ENCODE peak calls at places on chromosomes 5 and 9, in nine cellular contexts. F, T, Y, D, B, P, R, I and K are unnamed samples.

GRCh38 chr5:6611561-6612256 is 21.1 kb downstream of the NSUN2 start:
- DNase-seq in F (no peak), T (no peak), Y (no peak), D (no peak), B (no peak), P (no peak), R (no peak), I (no peak), K (no peak)

GRCh38 chr5:73823508-73823925 is 197.5 kb downstream of the ARHGEF28 start:
- DNase-seq in F (peak), T (no peak), Y (peak), D (no peak), B (no peak), P (no peak), R (no peak), I (peak), K (no peak)

GRCh38 chr9:128049788-128050187 is 17.3 kb downstream of the NAIF1 start:
- DNase-seq in F (no peak), T (no peak), Y (no peak), D (no peak), B (no peak), P (no peak), R (no peak), I (no peak), K (no peak)

GRCh38 chr5:106408141-106408540 is 1262.6 kb downstream of the EFNA5 start:
- DNase-seq in F (no peak), T (no peak), Y (no peak), D (no peak), B (no peak), P (no peak), R (no peak), I (no peak), K (no peak)

GRCh38 chr5:163574477-163575440 is 69.3 kb downstream of the MAT2B start:
- DNase-seq in F (no peak), T (no peak), Y (no peak), D (no peak), B (no peak), P (no peak), R (no peak), I (no peak), K (no peak)

GRCh38 chr5:108521841-108522506 is 140.1 kb upstream of the FBXL17 start:
- DNase-seq in F (peak), T (no peak), Y (no peak), D (peak), B (peak), P (no peak), R (no peak), I (peak), K (no peak)

GRCh38 chr9:93196095-93197055 is 12.4 kb downstream of the WNK2 start:
- DNase-seq in F (no peak), T (no peak), Y (no peak), D (no peak), B (no peak), P (no peak), R (no peak), I (no peak), K (peak)

GRCh38 chr9:135108801-135109500 is 21.5 kb downstream of the OLFM1 start:
- DNase-seq in F (no peak), T (no peak), Y (no peak), D (no peak), B (no peak), P (no peak), R (no peak), I (no peak), K (no peak)

GRCh38 chr9:34500623-34501267 is 22.0 kb downstream of the ENHO start:
- DNase-seq in F (peak), T (peak), Y (peak), D (peak), B (peak), P (peak), R (peak), I (peak), K (no peak)

GRCh38 chr5:54909911-54910870 is 75.2 kb downstream of the ESM1 start:
- DNase-seq in F (no peak), T (no peak), Y (no peak), D (no peak), B (no peak), P (no peak), R (no peak), I (peak), K (no peak)

GRCh38 chr9:113361304-113362018 is 12.1 kb downstream of the BSPRY start:
- DNase-seq in F (no peak), T (no peak), Y (no peak), D (no peak), B (no peak), P (no peak), R (no peak), I (peak), K (no peak)

GRCh38 chr5:180059326-180059725 is 12.2 kb downstream of the RNF130 start:
- DNase-seq in F (no peak), T (no peak), Y (no peak), D (no peak), B (no peak), P (no peak), R (no peak), I (no peak), K (no peak)

GRCh38 chr9:73869261-73869660 is 627.9 kb upstream of the RORB start:
- DNase-seq in F (peak), T (no peak), Y (no peak), D (peak), B (no peak), P (no peak), R (no peak), I (no peak), K (no peak)

GRCh38 chr5:36730537-36731216 is 124.3 kb downstream of the SLC1A3 start:
- DNase-seq in F (no peak), T (no peak), Y (no peak), D (no peak), B (no peak), P (no peak), R (no peak), I (no peak), K (no peak)

GRCh38 chr9:6873862-6874261 is 116.1 kb downstream of the KDM4C start:
- DNase-seq in F (no peak), T (no peak), Y (no peak), D (no peak), B (no peak), P (no peak), R (no peak), I (peak), K (no peak)

GRCh38 chr5:5883116-5883515 is 460.6 kb downstream of the ICE1 start:
- DNase-seq in F (no peak), T (no peak), Y (no peak), D (no peak), B (no peak), P (no peak), R (no peak), I (no peak), K (no peak)

GRCh38 chr5:118553662-118554061 is 434.7 kb downstream of the DTWD2 start:
- DNase-seq in F (no peak), T (peak), Y (no peak), D (no peak), B (peak), P (peak), R (no peak), I (peak), K (no peak)

GRCh38 chr5:91219141-91219802 is 163.8 kb downstream of the ARRDC3 start:
- DNase-seq in F (peak), T (no peak), Y (peak), D (no peak), B (peak), P (peak), R (no peak), I (peak), K (peak)

GRCh38 chr9:130579738-130580463 is 524 bp downstream of the FUBP3 start:
- DNase-seq in F (no peak), T (no peak), Y (no peak), D (no peak), B (no peak), P (no peak), R (no peak), I (no peak), K (no peak)

GRCh38 chr5:177015156-177015555 is 7.3 kb upstream of the ZNF346 start:
- DNase-seq in F (no peak), T (no peak), Y (no peak), D (no peak), B (no peak), P (no peak), R (no peak), I (no peak), K (no peak)

GRCh38 chr9:13500034-13500433 is 220.5 kb upstream of the MPDZ start:
- DNase-seq in F (no peak), T (no peak), Y (no peak), D (no peak), B (peak), P (peak), R (no peak), I (no peak), K (no peak)

GRCh38 chr9:129313331-129313955 is 135.4 kb upstream of the IER5L start:
- DNase-seq in F (no peak), T (peak), Y (no peak), D (no peak), B (no peak), P (no peak), R (no peak), I (no peak), K (peak)

GRCh38 chr9:34655394-34655793 is 3.4 kb downstream of the IL11RA start:
- DNase-seq in F (no peak), T (no peak), Y (no peak), D (no peak), B (no peak), P (no peak), R (no peak), I (no peak), K (no peak)

GRCh38 chr9:27714388-27714787 is 141.1 kb upstream of the C9orf72 start:
- DNase-seq in F (peak), T (no peak), Y (no peak), D (peak), B (no peak), P (no peak), R (no peak), I (no peak), K (no peak)

GRCh38 chr5:140551872-140552271 is 4.4 kb downstream of the EIF4EBP3 start:
- DNase-seq in F (no peak), T (no peak), Y (no peak), D (no peak), B (no peak), P (no peak), R (no peak), I (no peak), K (no peak)

GRCh38 chr5:140555747-140556312 is 1.4 kb downstream of the SRA1 start:
- DNase-seq in F (no peak), T (no peak), Y (no peak), D (no peak), B (no peak), P (no peak), R (no peak), I (no peak), K (no peak)

GRCh38 chr5:140553657-140554056 is 3.6 kb downstream of the SRA1 start:
- DNase-seq in F (no peak), T (no peak), Y (no peak), D (no peak), B (no peak), P (no peak), R (no peak), I (peak), K (no peak)

GRCh38 chr5:140556438-140556837 is 835 bp downstream of the SRA1 start:
- DNase-seq in F (no peak), T (no peak), Y (no peak), D (no peak), B (no peak), P (no peak), R (no peak), I (peak), K (no peak)

DNA sequence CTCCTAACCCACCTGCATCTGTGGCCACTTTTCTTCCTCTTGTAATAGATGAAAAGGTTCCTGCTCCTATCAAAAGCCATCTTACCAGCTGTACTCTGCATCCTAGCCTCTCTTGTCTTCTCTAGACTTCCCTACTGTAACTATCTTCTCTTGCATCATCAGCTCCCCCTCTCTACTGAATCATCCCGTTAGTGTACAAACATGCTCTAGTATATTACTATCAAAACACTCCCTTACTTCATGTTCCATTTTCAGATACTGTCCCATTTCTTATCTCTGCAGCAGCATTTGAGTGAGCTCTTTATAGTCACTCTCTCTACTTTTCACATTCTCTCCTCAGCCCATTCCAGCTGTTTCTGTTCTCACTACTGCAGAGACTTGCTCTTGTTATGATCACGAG is 2.8 kb downstream of the SRA1 start:
- DNase-seq in F (no peak), T (no peak), Y (no peak), D (no peak), B (no peak), P (no peak), R (no peak), I (peak), K (no peak)
- H3K27ac ChIP-seq in F (no peak), T (no peak), Y (no peak), D (peak), B (no peak), P (peak), R (no peak), I (no peak), K (no peak)

GRCh38 chr5:125006011-125006685 is 259.7 kb upstream of the ZNF608 start:
- DNase-seq in F (no peak), T (no peak), Y (no peak), D (no peak), B (no peak), P (no peak), R (no peak), I (no peak), K (no peak)
- TF ChIP-seq POLR2A in F (no peak), T (no peak), Y (no peak), D (no peak), B (no peak), P (no peak), R (no peak), I (no peak), K (no peak)

DNA sequence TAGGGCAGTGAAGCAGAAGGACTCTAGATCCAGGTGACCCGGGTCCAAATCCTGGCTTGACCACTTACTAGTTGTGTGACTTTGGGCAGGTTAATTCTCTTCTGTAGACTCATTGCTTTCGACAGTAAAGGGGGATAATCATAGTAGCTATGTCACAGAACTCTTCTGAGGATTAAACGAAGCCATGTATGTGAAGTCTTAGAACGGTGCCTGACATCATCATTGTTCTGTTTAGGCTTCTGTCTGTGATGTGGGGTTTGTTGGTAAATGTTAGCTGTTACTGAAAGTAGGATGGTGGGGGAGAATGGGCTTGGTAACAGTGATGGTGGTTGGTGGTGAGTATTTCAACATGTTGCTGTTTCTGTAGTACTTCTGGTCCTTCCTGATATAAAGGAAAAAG is 73.7 kb downstream of the MAP1B start:
- DNase-seq in F (no peak), T (no peak), Y (no peak), D (no peak), B (no peak), P (no peak), R (no peak), I (no peak), K (no peak)
- H3K4me3 ChIP-seq in F (no peak), T (no peak), Y (no peak), D (no peak), B (no peak), P (no peak), R (no peak), I (no peak), K (no peak)

GRCh38 chr9:125746774-125747052 is 460 bp upstream of the PBX3 start:
- DNase-seq in F (no peak), T (no peak), Y (no peak), D (no peak), B (no peak), P (no peak), R (no peak), I (no peak), K (no peak)

GRCh38 chr9:125747053-125747764 is at the start of gene PBX3:
- DNase-seq in F (peak), T (peak), Y (peak), D (peak), B (no peak), P (peak), R (peak), I (no peak), K (peak)

GRCh38 chr9:125746017-125746773 is 978 bp upstream of the PBX3 start:
- DNase-seq in F (peak), T (peak), Y (peak), D (peak), B (peak), P (peak), R (peak), I (peak), K (peak)

GRCh38 chr9:125744616-125745387 is 2.4 kb upstream of the PBX3 start:
- DNase-seq in F (no peak), T (no peak), Y (no peak), D (no peak), B (no peak), P (no peak), R (no peak), I (peak), K (no peak)

DNA sequence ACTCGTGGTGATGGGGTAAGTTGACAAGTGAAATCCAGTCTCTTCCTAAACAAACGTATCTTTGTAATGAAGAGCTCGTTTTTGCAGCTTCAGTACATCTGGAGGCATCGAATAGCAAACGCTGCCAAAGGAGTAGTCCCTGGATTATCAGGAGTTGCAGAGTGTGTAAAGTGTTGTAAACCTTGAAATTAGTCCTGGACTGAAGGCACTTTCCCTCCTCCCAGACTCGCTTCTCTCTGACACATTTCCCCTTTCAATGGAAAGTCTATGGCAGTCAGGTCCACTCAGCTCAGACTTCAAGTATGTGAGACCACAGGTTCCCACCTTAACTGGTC is 1.5 kb upstream of the PBX3 start:
- DNase-seq in F (no peak), T (no peak), Y (no peak), D (peak), B (no peak), P (no peak), R (no peak), I (no peak), K (no peak)
- H3K27ac ChIP-seq in F (peak), T (no peak), Y (peak), D (no peak), B (peak), P (no peak), R (peak), I (no peak), K (peak)

GRCh38 chr5:111095982-111096381 is 3.8 kb downstream of the WDR36 start:
- DNase-seq in F (no peak), T (no peak), Y (no peak), D (no peak), B (no peak), P (no peak), R (no peak), I (no peak), K (no peak)

GRCh38 chr5:111092062-111092853 is at the start of gene WDR36:
- DNase-seq in F (peak), T (peak), Y (peak), D (peak), B (peak), P (peak), R (peak), I (peak), K (peak)
- TF ChIP-seq POLR2A in F (peak), T (no peak), Y (no peak), D (peak), B (peak), P (peak), R (no peak), I (peak), K (no peak)

GRCh38 chr5:96565843-96566242 is 96.3 kb upstream of the CAST start:
- DNase-seq in F (peak), T (no peak), Y (no peak), D (peak), B (no peak), P (no peak), R (no peak), I (peak), K (no peak)

GRCh38 chr5:96569332-96569731 is 92.8 kb upstream of the CAST start:
- DNase-seq in F (no peak), T (no peak), Y (no peak), D (no peak), B (no peak), P (no peak), R (no peak), I (no peak), K (no peak)

GRCh38 chr5:96566775-96567174 is 95.4 kb upstream of the CAST start:
- DNase-seq in F (no peak), T (no peak), Y (no peak), D (no peak), B (no peak), P (no peak), R (no peak), I (no peak), K (no peak)

GRCh38 chr5:96569770-96570169 is 92.4 kb upstream of the CAST start:
- DNase-seq in F (no peak), T (no peak), Y (no peak), D (no peak), B (no peak), P (no peak), R (no peak), I (no peak), K (no peak)

DNA sequence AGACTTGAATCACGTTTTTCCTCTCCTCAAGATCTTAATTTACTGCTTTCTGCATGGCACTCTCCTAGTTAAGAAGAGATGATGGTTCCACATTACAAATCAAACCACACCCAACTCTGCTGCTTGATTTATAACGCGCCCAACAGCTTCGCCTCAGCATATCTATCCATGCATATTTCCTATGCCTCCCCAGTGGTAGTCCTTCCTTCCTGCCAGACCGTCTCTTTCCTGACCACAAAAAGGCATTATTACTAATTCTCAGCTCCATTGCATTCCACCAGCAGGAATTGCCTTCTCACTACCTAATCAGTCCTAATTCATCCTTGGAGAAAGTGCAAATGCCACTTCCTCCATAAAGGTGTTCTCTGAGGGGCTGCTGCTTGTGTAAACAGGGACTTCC is 95.0 kb upstream of the CAST start:
- DNase-seq in F (no peak), T (no peak), Y (no peak), D (no peak), B (no peak), P (no peak), R (no peak), I (peak), K (no peak)
- H3K4me3 ChIP-seq in F (no peak), T (no peak), Y (no peak), D (no peak), B (no peak), P (no peak), R (no peak), I (no peak), K (no peak)

DNA sequence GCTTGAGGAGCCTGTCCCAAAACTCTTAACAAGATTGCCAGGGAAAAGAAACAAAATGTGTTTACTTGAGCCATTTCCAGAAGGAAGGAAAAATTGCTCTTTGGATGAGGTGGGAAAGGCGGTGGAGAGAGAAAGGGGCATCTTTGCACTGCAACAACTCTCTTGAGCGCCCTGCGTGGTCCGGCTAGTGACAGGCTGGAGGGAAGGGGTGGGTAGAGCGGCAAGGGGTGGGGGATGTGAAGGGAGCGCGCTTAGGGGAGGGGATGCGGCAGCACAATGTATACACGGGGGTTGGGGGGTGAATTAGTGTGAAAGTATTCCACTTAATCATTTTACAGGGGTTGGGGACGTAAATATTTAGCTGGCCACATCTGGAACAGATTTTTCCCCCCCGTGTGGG is 1.3 kb downstream of the FGF10 start:
- DNase-seq in F (no peak), T (no peak), Y (no peak), D (no peak), B (no peak), P (no peak), R (no peak), I (no peak), K (no peak)
- H3K27ac ChIP-seq in F (no peak), T (no peak), Y (peak), D (no peak), B (peak), P (no peak), R (no peak), I (no peak), K (peak)